ENCODE peak calls at places on chromosomes 6 and 20, in eight cellular contexts. One of them, this sample, is unnamed.
A peak's percentile ranks its signal among the peaks of the same experiment; 100 is the strongest.

GRCh38 chr6:154786144-154786868 is 53.1 kb downstream of the SCAF8 start:
- DNase-seq in IMR-90: no peak
- DNase-seq in A549: no peak
- DNase-seq in HepG2: no peak
- DNase-seq in K562: no peak
- DNase-seq in HCT116: no peak
- DNase-seq in H1: no peak
- DNase-seq in SK-N-SH: no peak
- DNase-seq in this sample: no peak

GRCh38 chr20:33832113-33832853 is 21.1 kb downstream of the CHMP4B start:
- DNase-seq in IMR-90: peak; percentile 21
- DNase-seq in A549: no peak
- DNase-seq in HepG2: no peak
- DNase-seq in K562: no peak
- DNase-seq in HCT116: no peak
- DNase-seq in H1: no peak
- DNase-seq in SK-N-SH: no peak
- DNase-seq in this sample: no peak

GRCh38 chr6:86153529-86153928 is 510.8 kb upstream of the SYNCRIP start:
- DNase-seq in IMR-90: no peak
- DNase-seq in A549: no peak
- DNase-seq in HepG2: no peak
- DNase-seq in K562: no peak
- DNase-seq in HCT116: no peak
- DNase-seq in H1: no peak
- DNase-seq in SK-N-SH: no peak
- DNase-seq in this sample: no peak

GRCh38 chr20:13274311-13274965 is 53.4 kb downstream of the ISM1 start:
- DNase-seq in IMR-90: no peak
- DNase-seq in A549: no peak
- DNase-seq in HepG2: no peak
- DNase-seq in K562: no peak
- DNase-seq in HCT116: no peak
- DNase-seq in H1: peak; percentile 70
- DNase-seq in SK-N-SH: no peak
- DNase-seq in this sample: no peak

GRCh38 chr6:134750669-134751068 is 199.2 kb downstream of the ALDH8A1 start:
- DNase-seq in IMR-90: peak; percentile 48
- DNase-seq in A549: no peak
- DNase-seq in HepG2: no peak
- DNase-seq in K562: no peak
- DNase-seq in HCT116: no peak
- DNase-seq in H1: no peak
- DNase-seq in SK-N-SH: no peak
- DNase-seq in this sample: no peak

GRCh38 chr20:37194616-37195015 is 15.3 kb upstream of the MROH8 start:
- DNase-seq in IMR-90: no peak
- DNase-seq in A549: no peak
- DNase-seq in HepG2: no peak
- DNase-seq in K562: no peak
- DNase-seq in HCT116: no peak
- DNase-seq in H1: no peak
- DNase-seq in SK-N-SH: no peak
- DNase-seq in this sample: no peak

GRCh38 chr6:109508166-109508860 is 25.3 kb upstream of the ZBTB24 start:
- DNase-seq in IMR-90: peak; percentile 18
- DNase-seq in A549: no peak
- DNase-seq in HepG2: no peak
- DNase-seq in K562: no peak
- DNase-seq in HCT116: no peak
- DNase-seq in H1: no peak
- DNase-seq in SK-N-SH: no peak
- DNase-seq in this sample: no peak

GRCh38 chr20:49346682-49347081 is 68.8 kb upstream of the ZNFX1 start:
- DNase-seq in IMR-90: no peak
- DNase-seq in A549: no peak
- DNase-seq in HepG2: no peak
- DNase-seq in K562: no peak
- DNase-seq in HCT116: no peak
- DNase-seq in H1: no peak
- DNase-seq in SK-N-SH: peak; percentile 36
- DNase-seq in this sample: no peak

GRCh38 chr6:116136933-116137340 is 11.0 kb upstream of the COL10A1 start:
- DNase-seq in IMR-90: no peak
- DNase-seq in A549: no peak
- DNase-seq in HepG2: no peak
- DNase-seq in K562: no peak
- DNase-seq in HCT116: no peak
- DNase-seq in H1: no peak
- DNase-seq in SK-N-SH: no peak
- DNase-seq in this sample: no peak

GRCh38 chr6:2471474-2471873 is 226.1 kb upstream of the GMDS start:
- DNase-seq in IMR-90: no peak
- DNase-seq in A549: no peak
- DNase-seq in HepG2: no peak
- DNase-seq in K562: no peak
- DNase-seq in HCT116: no peak
- DNase-seq in H1: no peak
- DNase-seq in SK-N-SH: no peak
- DNase-seq in this sample: no peak

GRCh38 chr20:4836473-4836872 is 114.8 kb downstream of the PRND start:
- DNase-seq in IMR-90: no peak
- DNase-seq in A549: no peak
- DNase-seq in HepG2: no peak
- DNase-seq in K562: no peak
- DNase-seq in HCT116: no peak
- DNase-seq in H1: no peak
- DNase-seq in SK-N-SH: no peak
- DNase-seq in this sample: no peak

GRCh38 chr6:167858086-167858591 is 31.4 kb downstream of the AFDN start:
- DNase-seq in IMR-90: peak; percentile 51
- DNase-seq in A549: no peak
- DNase-seq in HepG2: no peak
- DNase-seq in K562: no peak
- DNase-seq in HCT116: no peak
- DNase-seq in H1: no peak
- DNase-seq in SK-N-SH: peak; percentile 8
- DNase-seq in this sample: no peak

GRCh38 chr6:99270030-99270429 is 79.4 kb downstream of the FAXC start:
- DNase-seq in IMR-90: no peak
- DNase-seq in A549: no peak
- DNase-seq in HepG2: no peak
- DNase-seq in K562: no peak
- DNase-seq in HCT116: no peak
- DNase-seq in H1: no peak
- DNase-seq in SK-N-SH: no peak
- DNase-seq in this sample: no peak

GRCh38 chr6:138692978-138693909 is 80.3 kb upstream of the CCDC28A start:
- DNase-seq in IMR-90: peak; percentile 57
- DNase-seq in A549: peak; percentile 62
- DNase-seq in HepG2: peak; percentile 54
- DNase-seq in K562: peak; percentile 52
- DNase-seq in HCT116: peak; percentile 48
- DNase-seq in H1: peak; percentile 81
- DNase-seq in SK-N-SH: peak; percentile 59
- DNase-seq in this sample: no peak

GRCh38 chr6:90484903-90485302 is 102.0 kb downstream of the MAP3K7 start:
- DNase-seq in IMR-90: no peak
- DNase-seq in A549: no peak
- DNase-seq in HepG2: no peak
- DNase-seq in K562: no peak
- DNase-seq in HCT116: no peak
- DNase-seq in H1: no peak
- DNase-seq in SK-N-SH: no peak
- DNase-seq in this sample: no peak

GRCh38 chr6:19723533-19723932 is 113.6 kb upstream of the ID4 start:
- DNase-seq in IMR-90: peak; percentile 93
- DNase-seq in A549: peak; percentile 2
- DNase-seq in HepG2: no peak
- DNase-seq in K562: no peak
- DNase-seq in HCT116: no peak
- DNase-seq in H1: no peak
- DNase-seq in SK-N-SH: no peak
- DNase-seq in this sample: no peak

GRCh38 chr6:15264902-15265761 is 19.3 kb downstream of the JARID2 start:
- DNase-seq in IMR-90: peak; percentile 79
- DNase-seq in A549: no peak
- DNase-seq in HepG2: no peak
- DNase-seq in K562: peak; percentile 53
- DNase-seq in HCT116: no peak
- DNase-seq in H1: no peak
- DNase-seq in SK-N-SH: no peak
- DNase-seq in this sample: no peak
- TF ChIP-seq RAD21 in IMR-90: no peak
- TF ChIP-seq RAD21 in A549: no peak
- TF ChIP-seq RAD21 in HepG2: no peak
- TF ChIP-seq RAD21 in K562: no peak
- TF ChIP-seq RAD21 in HCT116: no peak
- TF ChIP-seq RAD21 in H1: no peak
- TF ChIP-seq RAD21 in SK-N-SH: no peak
- TF ChIP-seq RAD21 in this sample: no peak

GRCh38 chr6:106546322-106547052 is 82.8 kb downstream of the RTN4IP1 start:
- DNase-seq in IMR-90: peak; percentile 84
- DNase-seq in A549: peak; percentile 36
- DNase-seq in HepG2: peak; percentile 36
- DNase-seq in K562: no peak
- DNase-seq in HCT116: peak; percentile 76
- DNase-seq in H1: no peak
- DNase-seq in SK-N-SH: no peak
- DNase-seq in this sample: no peak

GRCh38 chr6:106547556-106547955 is 81.7 kb downstream of the RTN4IP1 start:
- DNase-seq in IMR-90: no peak
- DNase-seq in A549: no peak
- DNase-seq in HepG2: no peak
- DNase-seq in K562: no peak
- DNase-seq in HCT116: no peak
- DNase-seq in H1: no peak
- DNase-seq in SK-N-SH: no peak
- DNase-seq in this sample: no peak

GRCh38 chr6:106547961-106548453 is 81.3 kb downstream of the RTN4IP1 start:
- DNase-seq in IMR-90: peak; percentile 85
- DNase-seq in A549: no peak
- DNase-seq in HepG2: peak; percentile 76
- DNase-seq in K562: peak; percentile 15
- DNase-seq in HCT116: no peak
- DNase-seq in H1: no peak
- DNase-seq in SK-N-SH: no peak
- DNase-seq in this sample: no peak

GRCh38 chr6:106549521-106549920 is 79.8 kb downstream of the RTN4IP1 start:
- DNase-seq in IMR-90: no peak
- DNase-seq in A549: no peak
- DNase-seq in HepG2: no peak
- DNase-seq in K562: no peak
- DNase-seq in HCT116: no peak
- DNase-seq in H1: no peak
- DNase-seq in SK-N-SH: no peak
- DNase-seq in this sample: no peak

GRCh38 chr6:106547053-106547414 is 82.3 kb downstream of the RTN4IP1 start:
- DNase-seq in IMR-90: no peak
- DNase-seq in A549: no peak
- DNase-seq in HepG2: peak; percentile 15
- DNase-seq in K562: no peak
- DNase-seq in HCT116: peak; percentile 49
- DNase-seq in H1: no peak
- DNase-seq in SK-N-SH: no peak
- DNase-seq in this sample: no peak
- TF ChIP-seq RAD21 in IMR-90: no peak
- TF ChIP-seq RAD21 in A549: no peak
- TF ChIP-seq RAD21 in HepG2: no peak
- TF ChIP-seq RAD21 in K562: no peak
- TF ChIP-seq RAD21 in HCT116: no peak
- TF ChIP-seq RAD21 in H1: no peak
- TF ChIP-seq RAD21 in SK-N-SH: no peak
- TF ChIP-seq RAD21 in this sample: no peak

GRCh38 chr20:9919271-9920014 is 80.6 kb upstream of the PAK5 start:
- DNase-seq in IMR-90: no peak
- DNase-seq in A549: no peak
- DNase-seq in HepG2: no peak
- DNase-seq in K562: no peak
- DNase-seq in HCT116: no peak
- DNase-seq in H1: no peak
- DNase-seq in SK-N-SH: no peak
- DNase-seq in this sample: peak; percentile 34
- TF ChIP-seq RAD21 in IMR-90: no peak
- TF ChIP-seq RAD21 in A549: no peak
- TF ChIP-seq RAD21 in HepG2: no peak
- TF ChIP-seq RAD21 in K562: no peak
- TF ChIP-seq RAD21 in HCT116: no peak
- TF ChIP-seq RAD21 in H1: no peak
- TF ChIP-seq RAD21 in SK-N-SH: no peak
- TF ChIP-seq RAD21 in this sample: no peak

DNA sequence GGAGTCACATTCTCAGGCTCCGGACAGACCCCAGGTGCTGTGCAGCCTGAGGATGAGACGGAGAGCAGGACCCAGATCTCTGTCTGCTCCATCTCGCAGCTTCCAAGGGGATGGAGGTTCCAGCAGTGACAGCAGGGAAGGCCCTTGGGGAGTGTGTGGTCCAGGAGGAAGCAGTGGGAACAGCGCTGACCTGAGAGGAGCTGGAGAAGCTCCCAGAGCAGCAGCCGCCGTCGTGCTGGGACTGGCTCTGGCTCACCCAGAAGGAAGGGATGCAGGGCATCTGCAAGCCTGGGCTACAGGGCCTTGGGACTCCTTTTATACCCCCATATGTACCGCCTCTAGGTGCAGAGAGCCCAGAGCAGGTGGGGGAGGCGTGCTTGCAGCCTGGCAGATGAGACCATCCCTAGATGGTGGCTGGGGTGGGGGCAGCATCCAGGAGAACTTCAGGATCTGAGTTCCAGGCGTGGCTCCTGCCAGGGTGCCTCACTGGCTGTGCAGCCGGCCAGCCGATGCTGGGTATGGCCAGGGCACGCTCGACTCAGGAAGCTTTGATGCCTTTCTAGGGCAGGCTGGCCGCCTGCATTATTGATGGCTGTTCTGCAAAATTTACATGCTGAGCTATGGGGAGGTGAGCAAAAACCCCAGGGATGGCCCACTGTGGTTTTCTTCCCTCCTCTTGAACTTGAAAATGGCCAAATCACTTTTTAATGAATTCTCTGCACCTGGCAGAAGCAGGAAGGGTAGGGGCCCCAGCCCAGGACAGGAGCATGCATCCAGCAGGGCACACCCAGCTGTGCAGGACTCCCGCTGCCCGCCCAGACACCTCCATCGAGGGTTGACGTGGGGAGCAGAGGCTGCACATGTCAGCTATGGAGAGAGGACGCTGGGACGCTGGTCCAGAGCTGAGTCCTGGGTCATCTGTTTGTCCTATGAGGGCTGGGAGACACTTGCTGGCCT is 179.6 kb downstream of the TAF4 start:
- DNase-seq in IMR-90: no peak
- DNase-seq in A549: no peak
- DNase-seq in HepG2: no peak
- DNase-seq in K562: no peak
- DNase-seq in HCT116: no peak
- DNase-seq in H1: no peak
- DNase-seq in SK-N-SH: no peak
- DNase-seq in this sample: no peak
- TF ChIP-seq RAD21 in IMR-90: no peak
- TF ChIP-seq RAD21 in A549: no peak
- TF ChIP-seq RAD21 in HepG2: no peak
- TF ChIP-seq RAD21 in K562: no peak
- TF ChIP-seq RAD21 in HCT116: no peak
- TF ChIP-seq RAD21 in H1: no peak
- TF ChIP-seq RAD21 in SK-N-SH: no peak
- TF ChIP-seq RAD21 in this sample: no peak